ENCODE peak calls at places on chromosome 18, in four cellular contexts. F is A549, Q is H9, V is sigmoid colon. N is an unnamed sample.

GRCh38 chr18:52409732-52410131 is 69.7 kb downstream of the DCC start:
- DNase-seq in F (peak; percentile 1), Q (peak; percentile 31), V (no peak), N (no peak)

GRCh38 chr18:36212301-36212977 is 25.1 kb downstream of the MOCOS start:
- DNase-seq in F (no peak), Q (no peak), V (no peak), N (no peak)

GRCh38 chr18:5298156-5298852 is 2.8 kb upstream of the ZBTB14 start:
- DNase-seq in F (no peak), Q (no peak), V (no peak), N (no peak)

GRCh38 chr18:61569176-61569892 is 236.1 kb downstream of the CDH20 start:
- DNase-seq in F (no peak), Q (no peak), V (no peak), N (no peak)

GRCh38 chr18:75896865-75897264 is 469.4 kb upstream of the SMIM21 start:
- DNase-seq in F (peak; percentile 35), Q (no peak), V (no peak), N (no peak)

GRCh38 chr18:26307161-26307773 is 81.0 kb downstream of the TAF4B start:
- DNase-seq in F (peak; percentile 36), Q (no peak), V (no peak), N (no peak)

GRCh38 chr18:41967680-41968079 is 12.6 kb downstream of the PIK3C3 start:
- DNase-seq in F (no peak), Q (no peak), V (no peak), N (no peak)

GRCh38 chr18:47724186-47724975 is 206.1 kb downstream of the SMAD2 start:
- DNase-seq in F (no peak), Q (no peak), V (peak; percentile 44), N (no peak)

GRCh38 chr18:24964213-24964612 is 387.8 kb downstream of the ZNF521 start:
- DNase-seq in F (no peak), Q (peak; percentile 74), V (no peak), N (no peak)

GRCh38 chr18:30929718-30930117 is 112.8 kb downstream of the DSC3 start:
- DNase-seq in F (no peak), Q (no peak), V (no peak), N (no peak)

GRCh38 chr18:68713791-68714190 is 1.1 kb downstream of the TMX3 start:
- DNase-seq in F (no peak), Q (no peak), V (no peak), N (no peak)

GRCh38 chr18:25310045-25310444 is 41.9 kb downstream of the ZNF521 start:
- DNase-seq in F (no peak), Q (no peak), V (no peak), N (no peak)

GRCh38 chr18:61988100-61988499 is 95.3 kb upstream of the RNF152 start:
- DNase-seq in F (no peak), Q (no peak), V (no peak), N (no peak)

GRCh38 chr18:44586782-44587524 is 93.7 kb upstream of the SETBP1 start:
- DNase-seq in F (no peak), Q (no peak), V (peak; percentile 77), N (no peak)

GRCh38 chr18:2654828-2655152 is 736 bp upstream of the SMCHD1 start:
- DNase-seq in F (peak; percentile 29), Q (no peak), V (no peak), N (no peak)

GRCh38 chr18:55735969-55736368 is 148.0 kb upstream of the TCF4 start:
- DNase-seq in F (no peak), Q (no peak), V (no peak), N (no peak)

GRCh38 chr18:22278798-22279197 is 109.4 kb downstream of the GATA6 start:
- DNase-seq in F (no peak), Q (no peak), V (no peak), N (no peak)

GRCh38 chr18:72147830-72148229 is 396.3 kb downstream of the CBLN2 start:
- DNase-seq in F (no peak), Q (no peak), V (no peak), N (no peak)
- H3K9me3 ChIP-seq in F (no peaks in the 10 kb centered on the region), Q (no peaks in the 10 kb centered on the region), V (no peaks in the 10 kb centered on the region), N (no peaks in the 10 kb centered on the region)

GRCh38 chr18:13184396-13184795 is 34.2 kb upstream of the LDLRAD4 start:
- DNase-seq in F (no peak), Q (no peak), V (no peak), N (no peak)
- H3K9me3 ChIP-seq in F (no peaks in the 10 kb centered on the region), Q (no peaks in the 10 kb centered on the region), V (no peaks in the 10 kb centered on the region), N (peaks cover 11% of the 10 kb centered on the region)

GRCh38 chr18:77015176-77015575 is 117.4 kb downstream of the MBP start:
- DNase-seq in F (no peak), Q (no peak), V (no peak), N (no peak)

GRCh38 chr18:77013777-77014525 is 118.6 kb downstream of the MBP start:
- DNase-seq in F (no peak), Q (no peak), V (peak; percentile 89), N (no peak)

GRCh38 chr18:77016133-77016839 is 116.3 kb downstream of the MBP start:
- DNase-seq in F (no peak), Q (no peak), V (no peak), N (no peak)

GRCh38 chr18:77012751-77013550 is 119.6 kb downstream of the MBP start:
- DNase-seq in F (no peak), Q (no peak), V (no peak), N (no peak)

GRCh38 chr18:77014538-77014937 is 118.0 kb downstream of the MBP start:
- DNase-seq in F (no peak), Q (no peak), V (no peak), N (no peak)
- H3K9me3 ChIP-seq in F (no peaks in the 10 kb centered on the region), Q (no peaks in the 10 kb centered on the region), V (no peaks in the 10 kb centered on the region), N (no peaks in the 10 kb centered on the region)

GRCh38 chr18:77654302-77654701 is 404.7 kb downstream of the GALR1 start:
- DNase-seq in F (no peak), Q (no peak), V (no peak), N (no peak)

GRCh38 chr18:77653792-77654191 is 404.1 kb downstream of the GALR1 start:
- DNase-seq in F (no peak), Q (no peak), V (no peak), N (no peak)

GRCh38 chr18:77657651-77658308 is 408.1 kb downstream of the GALR1 start:
- DNase-seq in F (no peak), Q (no peak), V (no peak), N (no peak)

GRCh38 chr18:77658309-77658681 is 408.6 kb downstream of the GALR1 start:
- DNase-seq in F (no peak), Q (no peak), V (no peak), N (no peak)
- H3K9me3 ChIP-seq in F (no peaks in the 10 kb centered on the region), Q (no peaks in the 10 kb centered on the region), V (no peaks in the 10 kb centered on the region), N (peaks cover 4% of the 10 kb centered on the region)

GRCh38 chr18:13353424-13353823 is 134.9 kb downstream of the LDLRAD4 start:
- DNase-seq in F (no peak), Q (no peak), V (no peak), N (no peak)
- H3K9me3 ChIP-seq in F (no peaks in the 10 kb centered on the region), Q (no peaks in the 10 kb centered on the region), V (no peaks in the 10 kb centered on the region), N (peaks cover 9% of the 10 kb centered on the region)

DNA sequence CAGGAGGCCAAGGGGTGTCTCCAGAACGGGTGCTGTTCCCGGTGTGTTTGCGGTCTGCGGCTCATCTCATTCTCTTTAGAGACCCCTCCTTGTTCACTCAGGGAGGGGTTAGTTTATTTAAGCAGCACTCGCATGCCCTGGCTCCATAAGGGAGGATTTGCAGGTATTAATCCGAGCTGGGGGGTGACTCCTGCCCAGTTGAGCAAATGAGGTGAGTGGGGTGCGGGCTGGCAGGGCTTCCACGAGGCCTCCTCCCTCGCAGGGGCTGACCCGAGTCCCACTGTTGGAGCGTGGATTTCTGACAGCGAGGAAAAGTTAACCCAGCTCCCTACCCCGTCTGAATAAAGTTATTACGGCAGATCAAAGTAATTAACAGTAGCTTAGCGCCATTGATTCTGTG is 371.8 kb upstream of the SALL3 start:
- DNase-seq in F (no peak), Q (no peak), V (no peak), N (no peak)
- H3K9me3 ChIP-seq in F (no peaks in the 10 kb centered on the region), Q (no peaks in the 10 kb centered on the region), V (no peaks in the 10 kb centered on the region), N (no peaks in the 10 kb centered on the region)

DNA sequence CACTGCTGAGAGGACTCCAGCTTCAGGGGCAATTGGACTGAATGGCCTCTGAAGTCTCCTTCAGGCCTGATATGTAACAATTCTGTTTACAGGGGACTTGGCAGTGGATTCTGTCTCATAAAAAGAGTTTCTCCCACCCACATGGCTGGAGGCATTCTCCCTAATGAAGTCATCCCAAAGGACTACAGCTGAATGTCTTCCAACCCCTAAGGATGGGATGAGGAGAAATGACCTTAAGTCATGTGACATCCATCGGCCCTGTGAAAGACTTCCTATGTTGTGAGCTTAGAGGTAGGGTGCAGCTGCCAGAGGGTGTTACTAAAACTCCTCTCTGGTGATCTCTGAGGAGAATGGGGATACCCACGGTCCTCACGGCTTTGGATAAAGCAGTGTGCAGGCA is 27.0 kb upstream of the SLC14A2 start:
- DNase-seq in F (no peak), Q (no peak), V (no peak), N (no peak)
- H3K9me3 ChIP-seq in F (no peaks in the 10 kb centered on the region), Q (no peaks in the 10 kb centered on the region), V (no peaks in the 10 kb centered on the region), N (peaks cover 6% of the 10 kb centered on the region)

GRCh38 chr18:79476031-79476917 is 80.5 kb downstream of the NFATC1 start:
- DNase-seq in F (no peak), Q (no peak), V (peak; percentile 50), N (no peak)
- H3K9me3 ChIP-seq in F (no peaks in the 10 kb centered on the region), Q (no peaks in the 10 kb centered on the region), V (no peaks in the 10 kb centered on the region), N (no peaks in the 10 kb centered on the region)